ENCODE peak calls at places on chromosomes 5 and 9, in ten cellular contexts. K is SK-MEL-5; B is aorta; Q is stimulated activated CD8-positive, alpha-beta memory T cell treated with anti-CD3 and anti-CD28 coated beads, Interleukin-4, amount 100 ng/mL, for 4 hours; D is stimulated activated CD4-positive, alpha-beta T cell treated with anti-CD3 and anti-CD28 coated beads, Interleukin-1b, Interleukin-23, amount 100 ng/mL, for 48 hours; A is mesothelial cell of epicardium; F is adrenal gland; W is fibroblast of mammary gland; Z is heart left ventricle; X is NCI-H1092. J is an unnamed sample.

GRCh38 chr9:89538874-89539273 is 41.0 kb upstream of the SEMA4D start:
- DNase-seq in F (no peak), A (no peak), W (no peak), Q (no peak), K (no peak), D (no peak), X (peak), B (no peak), Z (no peak), J (no peak)

GRCh38 chr5:145446412-145446811 is 388.7 kb downstream of the PRELID2 start:
- DNase-seq in K (no peak), D (no peak), Z (no peak), Q (no peak), F (no peak), A (no peak), X (no peak), B (no peak), W (no peak), J (no peak)

GRCh38 chr5:42583322-42583721 is 160.1 kb downstream of the GHR start:
- DNase-seq in F (peak), X (no peak), Q (no peak), K (peak), A (no peak), W (peak), Z (peak), B (peak), D (no peak), J (peak)

GRCh38 chr9:99075246-99075912 is 29.5 kb upstream of the TGFBR1 start:
- DNase-seq in F (no peak), Q (no peak), K (no peak), D (no peak), X (no peak), Z (no peak), W (peak), A (no peak), B (no peak), J (no peak)

GRCh38 chr5:156149203-156149602 is 177.8 kb upstream of the SGCD start:
- DNase-seq in B (no peak), Z (no peak), A (no peak), F (no peak), X (no peak), D (no peak), W (no peak), Q (no peak), K (no peak), J (no peak)

GRCh38 chr9:96556701-96557461 is 62.8 kb downstream of the CDC14B start:
- DNase-seq in Z (no peak), K (no peak), D (no peak), A (no peak), F (no peak), X (no peak), Q (no peak), B (peak), W (peak), J (no peak)

GRCh38 chr5:672329-673139 is 20.6 kb downstream of the TPPP start:
- DNase-seq in K (peak), A (peak), D (peak), F (peak), B (peak), X (peak), Q (no peak), W (peak), Z (peak), J (peak)

GRCh38 chr5:944992-945685 is 52.5 kb downstream of the TRIP13 start:
- DNase-seq in K (no peak), W (no peak), F (peak), D (no peak), Z (no peak), X (no peak), B (no peak), Q (no peak), A (no peak), J (no peak)

GRCh38 chr5:57749396-57749795 is 266.8 kb upstream of the ACTBL2 start:
- DNase-seq in X (no peak), K (no peak), W (peak), Z (no peak), B (no peak), A (no peak), Q (no peak), F (no peak), D (no peak), J (no peak)

GRCh38 chr9:123536455-123536868 is 180.5 kb downstream of the CRB2 start:
- DNase-seq in W (no peak), F (no peak), X (no peak), Z (no peak), D (no peak), A (no peak), K (no peak), Q (no peak), B (no peak), J (no peak)

GRCh38 chr9:98429613-98430012 is 174.2 kb upstream of the TBC1D2 start:
- DNase-seq in X (no peak), F (no peak), B (no peak), Z (no peak), D (no peak), Q (no peak), A (no peak), W (peak), K (no peak), J (no peak)

GRCh38 chr5:115402822-115403577 is 106.5 kb upstream of the CCDC112 start:
- DNase-seq in B (no peak), Q (no peak), D (no peak), K (no peak), Z (no peak), W (peak), X (no peak), F (no peak), A (no peak), J (no peak)

GRCh38 chr5:2391021-2391420 is 360.5 kb downstream of the IRX2 start:
- DNase-seq in X (no peak), B (no peak), D (no peak), K (no peak), Z (no peak), A (no peak), Q (no peak), W (no peak), F (no peak), J (no peak)

GRCh38 chr9:1829719-1830118 is 185.4 kb upstream of the SMARCA2 start:
- DNase-seq in W (no peak), Z (no peak), F (no peak), B (no peak), A (no peak), Q (no peak), K (no peak), X (no peak), D (no peak), J (no peak)

GRCh38 chr9:76269789-76270188 is 124.4 kb downstream of the RFK start:
- DNase-seq in X (no peak), Z (no peak), B (no peak), F (no peak), Q (no peak), K (no peak), D (no peak), A (no peak), W (peak), J (no peak)

GRCh38 chr5:135950611-135951010 is 4.2 kb downstream of the LECT2 start:
- DNase-seq in F (no peak), Z (no peak), W (peak), K (no peak), B (no peak), X (no peak), Q (no peak), A (no peak), D (no peak), J (no peak)

GRCh38 chr9:36154213-36154952 is 14.8 kb upstream of the CCIN start:
- DNase-seq in B (no peak), Z (no peak), D (no peak), W (peak), Q (no peak), K (peak), A (no peak), X (no peak), F (no peak), J (no peak)

GRCh38 chr9:35519697-35520403 is 29.9 kb downstream of the RUSC2 start:
- DNase-seq in D (no peak), X (no peak), Z (no peak), W (peak), A (no peak), B (no peak), F (no peak), Q (no peak), K (no peak), J (no peak)

GRCh38 chr5:98309785-98310566 is 463.5 kb upstream of the RGMB start:
- DNase-seq in K (peak), A (no peak), W (peak), D (peak), Q (no peak), F (no peak), B (peak), X (no peak), Z (no peak), J (peak)

GRCh38 chr5:107772418-107773310 is 101.9 kb upstream of the EFNA5 start:
- DNase-seq in W (no peak), Q (no peak), K (no peak), B (no peak), A (no peak), X (no peak), Z (peak), D (no peak), F (no peak), J (no peak)

GRCh38 chr5:82044015-82044414 is 72.2 kb downstream of the ATG10 start:
- DNase-seq in W (no peak), Q (no peak), D (no peak), K (no peak), A (no peak), B (no peak), F (no peak), Z (no peak), X (no peak), J (no peak)

GRCh38 chr9:96279927-96280326 is 22.0 kb downstream of the HSD17B3 start:
- DNase-seq in F (no peak), K (no peak), X (no peak), A (no peak), B (no peak), Z (no peak), Q (no peak), D (no peak), W (no peak), J (no peak)

GRCh38 chr9:38198140-38198539 is 129.1 kb upstream of the SHB start:
- DNase-seq in F (no peak), X (no peak), Z (no peak), D (no peak), A (no peak), Q (no peak), W (no peak), B (no peak), K (no peak), J (no peak)

GRCh38 chr5:126471247-126471646 is 48.0 kb downstream of the GRAMD2B start:
- DNase-seq in X (no peak), Q (no peak), A (no peak), B (no peak), K (no peak), D (no peak), Z (no peak), W (no peak), F (no peak), J (no peak)

GRCh38 chr5:89900346-89900745 is 509.2 kb downstream of the CETN3 start:
- DNase-seq in B (no peak), F (no peak), Z (no peak), A (no peak), W (peak), K (no peak), X (no peak), Q (no peak), D (no peak), J (no peak)

GRCh38 chr5:101675510-101675909 is 620.6 kb downstream of the SLCO4C1 start:
- DNase-seq in W (no peak), X (peak), F (no peak), Q (no peak), Z (no peak), B (no peak), K (no peak), A (no peak), D (no peak), J (no peak)

GRCh38 chr5:169244812-169245211 is 56.1 kb downstream of the SLIT3 start:
- DNase-seq in A (no peak), D (no peak), X (no peak), B (no peak), Q (no peak), Z (no peak), W (no peak), F (no peak), K (no peak), J (no peak)

J was measured in T-helper 2 cell treated with Interferon-gamma antibody and Interleukin-4, amounts not matched to agents 5 μg/mL and 100 μg/mL, for 36 hours.